ENCODE peak calls at places on chromosomes 3 and 15, in five cellular contexts. O, F, K, T and E are unnamed samples. For H3K4me1 and H3K9me3, the result is how much of the 10 kb centered on the place peaks cover.

GRCh38 chr3:112640333-112640863 is 545 bp downstream of the CCDC80 start:
- DNase-seq in O (no peak), F (peak), K (no peak), T (no peak), E (peak)

GRCh38 chr3:23644741-23645140 is 161.0 kb upstream of the UBE2E1 start:
- DNase-seq in O (no peak), F (no peak), K (no peak), T (no peak), E (no peak)

GRCh38 chr15:42062284-42062806 is 32.0 kb downstream of the PLA2G4D start:
- DNase-seq in O (no peak), F (no peak), K (no peak), T (no peak), E (no peak)

GRCh38 chr3:151912041-151912440 is 38.6 kb downstream of the SUCNR1 start:
- DNase-seq in O (no peak), F (peak), K (no peak), T (no peak), E (no peak)

GRCh38 chr3:108153451-108153981 is 62.7 kb upstream of the CD47 start:
- DNase-seq in O (peak), F (peak), K (no peak), T (peak), E (peak)

GRCh38 chr15:69093127-69093526 is 67.3 kb upstream of the GLCE start:
- DNase-seq in O (no peak), F (peak), K (no peak), T (no peak), E (peak)

GRCh38 chr15:60379466-60380274 is 18.1 kb downstream of the ANXA2 start:
- DNase-seq in O (no peak), F (no peak), K (no peak), T (no peak), E (peak)

GRCh38 chr3:63911901-63912767 is at the start of gene SCAANT1:
- DNase-seq in O (peak), F (peak), K (no peak), T (peak), E (peak)

GRCh38 chr3:98540346-98540745 is 8.6 kb downstream of the GPR15 start:
- DNase-seq in O (no peak), F (no peak), K (no peak), T (no peak), E (no peak)

GRCh38 chr15:60840306-60840702 is 361.4 kb upstream of the ICE2 start:
- DNase-seq in O (no peak), F (peak), K (no peak), T (no peak), E (no peak)

GRCh38 chr3:149954812-149955211 is 15.9 kb downstream of the PFN2 start:
- DNase-seq in O (no peak), F (peak), K (no peak), T (no peak), E (no peak)

GRCh38 chr3:54853573-54854404 is 74.1 kb downstream of the LRTM1 start:
- DNase-seq in O (peak), F (peak), K (no peak), T (peak), E (peak)

GRCh38 chr15:50241684-50242450 is 23.7 kb downstream of the HDC start:
- DNase-seq in O (no peak), F (no peak), K (no peak), T (no peak), E (no peak)

GRCh38 chr3:53346514-53346913 is 829 bp downstream of the DCP1A start:
- DNase-seq in O (no peak), F (peak), K (no peak), T (no peak), E (no peak)

GRCh38 chr15:69145694-69146492 is 14.5 kb upstream of the GLCE start:
- DNase-seq in O (no peak), F (no peak), K (no peak), T (no peak), E (no peak)

DNA sequence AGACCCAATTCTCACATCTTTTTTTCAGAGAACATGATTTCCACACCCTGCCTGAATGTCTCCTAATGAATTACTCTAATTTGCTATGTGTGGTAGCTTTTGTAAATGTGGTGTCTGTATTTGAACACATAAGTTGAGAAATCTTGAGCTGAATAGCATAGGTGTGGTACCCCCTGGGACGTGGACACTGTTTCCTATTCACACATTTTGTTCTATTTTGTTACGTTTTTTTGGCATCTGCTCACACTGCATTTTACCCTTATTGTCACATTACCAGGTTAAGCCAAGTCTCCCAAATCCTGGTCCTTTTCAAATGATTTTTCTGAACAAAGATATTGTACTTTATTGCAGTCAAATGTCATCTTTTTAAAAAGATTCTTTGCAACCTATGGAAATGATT is 6.8 kb upstream of the MAPK6 start:
- DNase-seq in O (no peak), F (no peak), K (no peak), T (no peak), E (no peak)
- H3K4me1 ChIP-seq in O (under half), F (under half), K (under half), T (half or more), E (under half)

DNA sequence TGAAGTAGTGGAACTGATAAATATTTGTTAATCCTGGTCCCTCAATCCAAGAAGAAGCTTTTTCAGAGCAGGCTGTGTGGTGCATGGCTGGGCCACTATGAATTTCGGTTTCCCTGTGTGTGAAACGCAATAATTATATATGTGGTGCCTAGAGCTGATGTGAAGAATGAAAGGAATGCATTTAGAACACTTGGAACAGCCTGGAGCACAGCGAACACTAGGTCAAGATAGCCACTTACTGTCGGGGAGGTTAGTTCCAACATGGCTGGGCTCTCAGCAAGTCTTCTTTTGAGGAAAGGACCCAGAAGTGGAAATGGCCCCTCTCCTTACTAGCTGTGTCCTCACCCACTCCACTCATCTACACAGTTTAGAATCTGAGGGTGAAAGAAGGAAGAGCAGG is 245.7 kb downstream of the FHIT start:
- DNase-seq in O (no peak), F (no peak), K (no peak), T (no peak), E (no peak)
- H3K9me3 ChIP-seq in O (under half), F (under half), K (under half), T (under half), E (under half)

DNA sequence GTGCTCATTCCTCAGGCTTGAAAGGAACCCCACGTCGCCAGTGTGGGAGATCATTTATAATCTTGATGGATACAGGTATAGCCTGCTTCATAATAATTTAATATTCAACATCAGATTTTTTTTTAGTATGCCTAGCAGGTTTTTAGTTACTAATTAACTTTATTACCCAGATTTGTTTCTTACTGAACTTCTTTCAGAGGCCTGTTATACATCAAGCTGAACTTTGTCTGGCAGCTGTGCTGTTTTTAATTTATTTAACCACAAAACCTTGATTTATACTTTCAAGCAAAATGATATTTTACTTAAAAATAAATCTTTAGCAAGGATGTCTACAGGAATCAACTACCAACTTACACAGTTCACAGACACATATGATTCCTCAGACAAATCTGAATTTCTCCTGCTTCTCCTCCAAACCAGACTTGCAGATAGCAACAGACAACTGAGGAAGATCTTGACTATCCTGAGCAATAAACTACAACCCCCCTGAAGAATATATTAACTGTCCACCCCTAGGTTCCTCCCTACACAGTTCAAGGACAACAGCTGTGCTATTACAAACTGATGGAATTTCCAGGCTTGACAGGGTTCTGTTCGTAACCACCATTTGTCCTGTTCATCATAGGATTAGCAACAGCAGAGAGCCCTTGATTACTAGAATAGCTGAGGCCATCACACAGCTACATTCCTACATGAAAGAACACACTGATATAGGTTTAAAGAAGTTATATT is 599 bp downstream of the MAP4 start:
- DNase-seq in O (no peak), F (no peak), K (no peak), T (no peak), E (no peak)
- H3K4me3 ChIP-seq in O (no peak), F (no peak), K (no peak), T (no peak), E (no peak)

GRCh38 chr3:158100681-158101080 is 5.5 kb downstream of the SHOX2 start:
- DNase-seq in O (no peak), F (no peak), K (no peak), T (no peak), E (no peak)

GRCh38 chr3:158097571-158098553 is 8.4 kb downstream of the SHOX2 start:
- DNase-seq in O (peak), F (peak), K (no peak), T (peak), E (peak)

GRCh38 chr3:158097141-158097540 is 9.1 kb downstream of the SHOX2 start:
- DNase-seq in O (no peak), F (no peak), K (no peak), T (no peak), E (no peak)

GRCh38 chr3:158101330-158102218 is 4.6 kb downstream of the SHOX2 start:
- DNase-seq in O (no peak), F (no peak), K (no peak), T (no peak), E (no peak)

DNA sequence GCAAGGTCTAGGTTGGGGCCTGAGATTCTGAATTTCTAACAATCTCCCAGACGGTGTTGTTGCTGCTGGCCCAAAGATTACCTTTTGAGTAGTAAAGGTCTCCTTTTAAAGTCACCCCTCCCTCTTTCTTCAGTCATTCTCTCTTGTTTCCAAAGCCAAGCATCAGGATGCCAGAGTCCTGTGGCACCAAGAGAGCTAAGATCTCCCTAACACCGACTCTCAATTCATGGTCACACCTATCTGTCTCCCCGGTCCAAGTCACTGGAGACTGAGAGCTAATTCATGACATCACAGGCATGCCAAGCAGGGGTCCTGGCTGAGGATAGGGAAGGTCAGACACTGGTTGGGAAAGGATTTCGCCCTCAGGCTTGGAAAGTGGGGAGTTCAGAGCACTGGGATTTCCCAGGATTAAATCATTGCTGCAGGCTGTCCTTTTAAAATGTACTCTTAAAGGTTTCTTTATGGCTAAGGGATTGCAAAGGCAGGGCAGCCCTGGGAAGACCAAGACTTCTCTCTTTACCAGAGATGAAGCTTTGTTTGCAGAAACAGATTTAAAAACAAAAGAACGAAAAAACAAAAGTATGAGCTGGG is 7.3 kb downstream of the SHOX2 start:
- DNase-seq in O (no peak), F (no peak), K (no peak), T (no peak), E (no peak)
- H3K4me1 ChIP-seq in O (under half), F (under half), K (under half), T (under half), E (under half)

GRCh38 chr3:176510097-176510496 is 687.2 kb downstream of the TBL1XR1 start:
- DNase-seq in O (no peak), F (no peak), K (no peak), T (no peak), E (no peak)
- H3K9me3 ChIP-seq in O (under half), F (under half), K (under half), T (under half), E (under half)

GRCh38 chr15:79130535-79131130 is 40.1 kb upstream of the RASGRF1 start:
- DNase-seq in O (no peak), F (no peak), K (no peak), T (no peak), E (no peak)
- H3K4me3 ChIP-seq in O (no peak), F (no peak), K (no peak), T (no peak), E (no peak)

GRCh38 chr15:101215681-101216080 is 36.2 kb downstream of the CHSY1 start:
- DNase-seq in O (no peak), F (no peak), K (no peak), T (no peak), E (no peak)
- H3K4me1 ChIP-seq in O (under half), F (under half), K (half or more), T (under half), E (under half)

DNA sequence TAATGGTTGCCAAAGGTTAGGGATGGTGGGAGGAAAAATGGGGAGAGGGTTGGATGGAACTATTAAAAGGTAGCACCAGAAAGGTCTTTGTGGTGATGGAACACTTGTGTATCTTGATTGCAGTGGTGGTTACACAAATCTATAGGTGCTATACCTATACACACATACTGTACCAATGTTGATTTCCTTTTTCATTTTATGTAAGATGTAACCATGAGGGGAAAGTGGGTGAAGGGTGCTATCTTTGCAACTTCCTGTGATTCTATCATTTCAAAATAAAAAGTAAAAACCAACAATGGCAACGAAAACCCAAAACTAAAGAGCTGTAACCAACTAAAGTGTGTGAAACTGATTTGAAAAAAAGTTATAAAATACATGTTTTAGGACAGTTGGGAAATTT is 761 bp upstream of the ZNF35 start:
- DNase-seq in O (no peak), F (no peak), K (no peak), T (no peak), E (no peak)
- H3K9me3 ChIP-seq in O (under half), F (under half), K (under half), T (under half), E (under half)

GRCh38 chr15:39291036-39291435 is 289.8 kb upstream of the THBS1 start:
- DNase-seq in O (no peak), F (no peak), K (no peak), T (no peak), E (no peak)
- H3K4me3 ChIP-seq in O (no peak), F (no peak), K (no peak), T (no peak), E (no peak)